ENCODE peak calls at places on chromosomes 3 and 15, in seven cellular contexts. N is GM23338; F is T-cell; K is NCI-H2081; C is type B pancreatic cell; B is activated CD8-positive, alpha-beta memory T cell treated with anti-CD3 and anti-CD28 coated beads, Interleukin-2, amount 50 U/mL, for 48 hours; Y is neuronal stem cell. V is an unnamed sample.

GRCh38 chr3:183592820-183593219 is 37.3 kb upstream of the KLHL6 start:
- DNase-seq in B (no peak), C (no peak), Y (no peak), N (no peak), F (no peak), K (no peak), V (no peak)

GRCh38 chr3:129107793-129108192 is 13.8 kb downstream of the RAB43 start:
- DNase-seq in Y (no peak), B (no peak), K (no peak), F (no peak), N (no peak), C (no peak), V (no peak)

GRCh38 chr3:87503901-87504498 is 227.6 kb upstream of the POU1F1 start:
- DNase-seq in K (peak), F (no peak), C (no peak), B (no peak), Y (peak), N (peak), V (peak)

GRCh38 chr3:168870892-168871291 is 775.2 kb upstream of the GOLIM4 start:
- DNase-seq in B (no peak), Y (no peak), K (no peak), C (no peak), N (no peak), F (no peak), V (no peak)

GRCh38 chr3:189139631-189140030 is 32.1 kb upstream of the TPRG1 start:
- DNase-seq in B (no peak), C (no peak), F (no peak), N (no peak), Y (no peak), K (no peak), V (no peak)

GRCh38 chr3:44477312-44478030 is at the start of gene ZNF445:
- DNase-seq in N (peak), B (peak), Y (peak), F (peak), K (peak), C (peak), V (peak)

GRCh38 chr15:93088200-93088980 is 621 bp downstream of the RGMA start:
- DNase-seq in N (peak), C (no peak), K (no peak), B (peak), Y (peak), F (peak), V (no peak)

GRCh38 chr3:60555704-60556340 is 695.4 kb downstream of the FHIT start:
- DNase-seq in N (peak), Y (peak), B (no peak), K (no peak), C (no peak), F (no peak), V (no peak)

GRCh38 chr15:28935316-28935715 is 49.5 kb downstream of the APBA2 start:
- DNase-seq in N (peak), Y (no peak), F (peak), K (no peak), B (peak), C (no peak), V (no peak)

GRCh38 chr3:121883507-121883906 is 10.7 kb upstream of the SLC15A2 start:
- DNase-seq in B (no peak), C (no peak), F (no peak), Y (peak), K (no peak), N (peak), V (no peak)

GRCh38 chr3:174862101-174862500 is 3.0 kb downstream of the NAALADL2 start:
- DNase-seq in C (no peak), N (peak), Y (no peak), F (no peak), B (no peak), K (peak), V (no peak)

GRCh38 chr3:21826416-21826815 is 75.4 kb upstream of the ZNF385D start:
- DNase-seq in K (no peak), B (no peak), Y (no peak), N (no peak), C (no peak), F (no peak), V (no peak)

GRCh38 chr3:167740961-167741587 is 5.6 kb downstream of the SERPINI1 start:
- DNase-seq in C (no peak), F (peak), B (no peak), Y (no peak), N (peak), K (peak), V (peak)

GRCh38 chr3:86930831-86931230 is 60.1 kb downstream of the VGLL3 start:
- DNase-seq in Y (no peak), C (no peak), F (no peak), N (no peak), K (no peak), B (no peak), V (no peak)

GRCh38 chr15:58510715-58511465 is 79.1 kb downstream of the LIPC start:
- DNase-seq in Y (no peak), B (no peak), F (no peak), N (no peak), K (no peak), C (no peak), V (no peak)

GRCh38 chr15:26842391-26842790 is 24.5 kb upstream of the GABRA5 start:
- DNase-seq in K (no peak), C (no peak), B (no peak), N (peak), Y (no peak), F (no peak), V (no peak)

GRCh38 chr15:48644498-48644826 is 1.0 kb downstream of the FBN1 start:
- DNase-seq in N (no peak), C (no peak), B (no peak), F (no peak), Y (no peak), K (no peak), V (no peak)

GRCh38 chr15:96330064-96330449 is 443 bp upstream of the NR2F2 start:
- DNase-seq in C (no peak), Y (no peak), B (no peak), K (peak), F (no peak), N (peak), V (no peak)

GRCh38 chr3:150870406-150870805 is 34.8 kb downstream of the MINDY4B start:
- DNase-seq in K (no peak), F (no peak), C (no peak), N (no peak), Y (no peak), B (no peak), V (no peak)

GRCh38 chr3:38960953-38961622 is 90.7 kb downstream of the SCN11A start:
- DNase-seq in N (peak), F (no peak), C (no peak), K (peak), Y (peak), B (no peak), V (peak)

GRCh38 chr3:157660847-157661246 is 157.6 kb upstream of the VEPH1 start:
- DNase-seq in Y (no peak), F (no peak), K (no peak), B (no peak), N (no peak), C (no peak), V (no peak)

GRCh38 chr3:194087995-194088841 is 47.7 kb upstream of the HES1 start:
- DNase-seq in N (no peak), B (no peak), K (no peak), C (no peak), Y (no peak), F (no peak), V (no peak)

GRCh38 chr3:129614927-129615363 is 8.5 kb upstream of the PLXND1 start:
- DNase-seq in F (no peak), N (no peak), C (no peak), Y (no peak), B (no peak), K (no peak), V (no peak)

GRCh38 chr15:79942656-79943481 is 28.1 kb downstream of the BCL2A1 start:
- DNase-seq in B (no peak), K (no peak), C (no peak), Y (no peak), N (no peak), F (no peak), V (no peak)

GRCh38 chr15:78979456-78980320 is 34.8 kb upstream of the CTSH start:
- DNase-seq in B (no peak), C (no peak), Y (peak), N (peak), K (peak), F (no peak), V (peak)

GRCh38 chr3:123760817-123761216 is 123.3 kb downstream of the MYLK start:
- DNase-seq in N (no peak), Y (no peak), K (no peak), B (no peak), C (no peak), F (no peak), V (no peak)

GRCh38 chr3:12796171-12797123 is at the start of gene CAND2:
- DNase-seq in K (peak), B (peak), Y (peak), C (no peak), N (peak), F (peak), V (peak)

GRCh38 chr3:183664913-183665381 is 29.5 kb downstream of the KLHL24 start:
- DNase-seq in C (no peak), K (no peak), N (no peak), B (no peak), F (no peak), Y (no peak), V (peak)

GRCh38 chr3:186931487-186932280 is 1.4 kb downstream of the ST6GAL1 start:
- DNase-seq in K (no peak), F (peak), Y (no peak), N (peak), C (no peak), B (peak), V (no peak)

GRCh38 chr3:99699841-99700240 is 61.4 kb downstream of the COL8A1 start:
- DNase-seq in F (no peak), K (no peak), N (no peak), C (no peak), Y (no peak), B (no peak), V (no peak)

GRCh38 chr3:110178965-110179364 is 841.6 kb upstream of the DPPA4 start:
- DNase-seq in F (no peak), B (no peak), K (no peak), Y (no peak), C (no peak), N (no peak), V (no peak)

GRCh38 chr3:57530071-57530608 is 14.0 kb downstream of the DNAH12 start:
- DNase-seq in F (no peak), C (no peak), K (no peak), Y (no peak), B (no peak), N (no peak), V (no peak)

GRCh38 chr3:123663977-123664376 is 79.1 kb upstream of the HACD2 start:
- DNase-seq in F (no peak), N (no peak), C (no peak), B (no peak), K (no peak), Y (no peak), V (no peak)

GRCh38 chr15:29233566-29233965 is 36.1 kb downstream of the NSMCE3 start:
- DNase-seq in K (no peak), B (no peak), N (no peak), F (no peak), Y (no peak), C (no peak), V (no peak)

GRCh38 chr3:31699309-31699953 is 166.7 kb downstream of the STT3B start:
- DNase-seq in K (no peak), B (no peak), C (no peak), N (no peak), F (no peak), Y (no peak), V (no peak)

GRCh38 chr15:67641453-67641852 is 99.0 kb downstream of the MAP2K5 start:
- DNase-seq in C (no peak), B (no peak), N (peak), F (no peak), K (no peak), Y (no peak), V (no peak)

GRCh38 chr3:150462108-150462507 is 54.0 kb downstream of the TSC22D2 start:
- DNase-seq in K (no peak), B (no peak), F (no peak), Y (no peak), C (no peak), N (no peak), V (no peak)

GRCh38 chr15:40914486-40914885 is 14.7 kb upstream of the DLL4 start:
- DNase-seq in C (no peak), N (peak), F (no peak), Y (no peak), B (no peak), K (no peak), V (no peak)